ENCODE peak calls at places on chromosomes 7 and 10, in seven cellular contexts. G is uterus; K is AG08395; Q is adrenal gland; Z is H1; Y is CD4-positive, alpha-beta memory T cell; L is activated effector memory CD4-positive, alpha-beta T cell treated with anti-CD3 and anti-CD28 coated beads, Interleukin-2, amount 50 U/mL, for 16 hours. R is an unnamed sample.

GRCh38 chr7:106129291-106129690 is 17.2 kb upstream of the SYPL1 start:
- DNase-seq in K (no peak), Q (no peak), G (no peak), Y (no peak), Z (no peak), L (no peak), R (no peak)

GRCh38 chr7:151129882-151130591 is 37.5 kb downstream of the GBX1 start:
- DNase-seq in L (no peak), Y (no peak), Z (no peak), G (no peak), K (no peak), Q (no peak), R (no peak)

GRCh38 chr7:129925416-129926002 is 27.3 kb downstream of the UBE2H start:
- DNase-seq in K (peak; percentile 38), G (peak; percentile 57), Q (no peak), L (no peak), Z (peak; percentile 32), Y (no peak), R (no peak)

GRCh38 chr7:154947604-154948003 is 55.3 kb downstream of the PAXIP1 start:
- DNase-seq in K (no peak), Y (no peak), G (no peak), Z (no peak), L (no peak), Q (no peak), R (no peak)

GRCh38 chr7:108270385-108270784 is 140.2 kb upstream of the LAMB4 start:
- DNase-seq in Q (no peak), Z (no peak), Y (no peak), G (no peak), L (no peak), K (no peak), R (no peak)

GRCh38 chr10:94412439-94412838 is 10.1 kb downstream of the TBC1D12 start:
- DNase-seq in Z (no peak), L (no peak), Y (no peak), K (peak; percentile 4), G (no peak), Q (no peak), R (no peak)

GRCh38 chr7:28517606-28518005 is 105.3 kb downstream of the CREB5 start:
- DNase-seq in Y (no peak), K (no peak), Q (no peak), Z (no peak), L (no peak), G (no peak), R (no peak)

GRCh38 chr7:43164757-43165156 is 52.3 kb downstream of the HECW1 start:
- DNase-seq in Q (peak; percentile 66), L (no peak), Z (no peak), G (no peak), Y (no peak), K (peak; percentile 92), R (no peak)

GRCh38 chr7:21355406-21355874 is 72.4 kb upstream of the SP4 start:
- DNase-seq in K (no peak), Y (peak; percentile 75), G (no peak), Q (no peak), Z (no peak), L (peak; percentile 78), R (peak; percentile 58)

GRCh38 chr10:32911285-32912016 is 46.6 kb downstream of the ITGB1 start:
- DNase-seq in Q (no peak), Z (no peak), Y (no peak), K (no peak), L (no peak), G (no peak), R (no peak)

GRCh38 chr7:24456526-24457214 is 116.6 kb upstream of the PALS2 start:
- DNase-seq in Y (no peak), Q (no peak), Z (no peak), K (no peak), L (no peak), G (no peak), R (no peak)

GRCh38 chr10:16910795-16911164 is 93.6 kb upstream of the RSU1 start:
- DNase-seq in G (no peak), Z (no peak), L (no peak), Q (no peak), K (no peak), Y (no peak), R (no peak)

GRCh38 chr10:1362589-1363465 is 306.6 kb downstream of the WDR37 start:
- DNase-seq in Z (no peak), G (no peak), L (no peak), Q (no peak), Y (no peak), K (no peak), R (no peak)

GRCh38 chr10:12975906-12976305 is 25.6 kb downstream of the CCDC3 start:
- DNase-seq in G (no peak), Q (no peak), L (no peak), Y (no peak), Z (no peak), K (no peak), R (no peak)

GRCh38 chr10:110912374-110912773 is 6.6 kb downstream of the BBIP1 start:
- DNase-seq in Y (no peak), Z (no peak), K (peak; percentile 52), Q (no peak), L (no peak), G (no peak), R (no peak)

GRCh38 chr10:133127291-133128125 is 32.5 kb upstream of the KNDC1 start:
- DNase-seq in K (no peak), Q (no peak), Y (peak; percentile 12), Z (peak; percentile 88), G (no peak), L (peak; percentile 79), R (peak; percentile 68)

GRCh38 chr7:15874774-15875173 is 188.3 kb upstream of the MEOX2 start:
- DNase-seq in G (no peak), Y (no peak), K (no peak), Q (no peak), Z (no peak), L (no peak), R (no peak)

GRCh38 chr7:116340201-116340847 is 130.0 kb downstream of the TES start:
- DNase-seq in Q (no peak), Z (no peak), Y (no peak), G (no peak), L (no peak), K (no peak), R (no peak)

GRCh38 chr10:110901954-110902819 is 16.8 kb downstream of the BBIP1 start:
- DNase-seq in Y (no peak), G (peak; percentile 55), L (peak; percentile 72), Q (no peak), K (peak; percentile 47), Z (no peak), R (no peak)

GRCh38 chr10:61342817-61343572 is 110.2 kb downstream of the TMEM26 start:
- DNase-seq in K (no peak), Y (peak; percentile 12), G (no peak), Q (no peak), Z (no peak), L (no peak), R (no peak)

GRCh38 chr10:58414270-58415041 is 29.2 kb downstream of the TFAM start:
- DNase-seq in K (peak; percentile 74), Q (no peak), G (no peak), Z (no peak), Y (no peak), L (no peak), R (no peak)

GRCh38 chr7:33334349-33334748 is 205.0 kb downstream of the BBS9 start:
- DNase-seq in Y (no peak), Q (no peak), K (no peak), Z (no peak), G (no peak), L (no peak), R (peak; percentile 2)

GRCh38 chr10:97667462-97667861 is 19.6 kb downstream of the AVPI1 start:
- DNase-seq in Q (no peak), Z (no peak), G (no peak), Y (no peak), L (no peak), K (no peak), R (no peak)

GRCh38 chr7:45872116-45873034 is 507 bp downstream of the CCDC201 start:
- DNase-seq in Y (no peak), Q (no peak), Z (peak; percentile 69), L (no peak), G (no peak), K (no peak), R (peak; percentile 20)

GRCh38 chr10:124213881-124214523 is 120.6 kb upstream of the CHST15 start:
- DNase-seq in K (no peak), Z (no peak), Y (no peak), G (no peak), Q (no peak), L (no peak), R (no peak)

GRCh38 chr10:72694476-72695369 is 2.8 kb downstream of the MCU start:
- DNase-seq in Q (peak; percentile 16), K (peak; percentile 40), Y (no peak), Z (no peak), G (peak; percentile 31), L (no peak), R (peak; percentile 33)

GRCh38 chr10:100808851-100809250 is 63.5 kb downstream of the PAX2 start:
- DNase-seq in Y (no peak), K (no peak), G (no peak), Q (no peak), L (peak; percentile 43), Z (no peak), R (no peak)

GRCh38 chr7:30136339-30136738 is 1.6 kb downstream of the MTURN start:
- DNase-seq in Z (peak; percentile 52), Y (no peak), Q (no peak), K (no peak), L (no peak), G (no peak), R (no peak)

GRCh38 chr10:13803566-13804554 is 217.1 kb downstream of the PRPF18 start:
- DNase-seq in Q (no peak), Z (no peak), G (no peak), L (no peak), Y (no peak), K (no peak), R (no peak)

GRCh38 chr7:17598846-17599245 is 300.4 kb downstream of the AHR start:
- DNase-seq in Y (no peak), Z (no peak), Q (no peak), G (no peak), L (no peak), K (no peak), R (no peak)

GRCh38 chr7:117682681-117683385 is 190.4 kb downstream of the CTTNBP2 start:
- DNase-seq in Y (no peak), K (no peak), G (peak; percentile 18), Z (no peak), Q (peak; percentile 17), L (no peak), R (no peak)

GRCh38 chr10:8628351-8628750 is 573.9 kb downstream of the GATA3 start:
- DNase-seq in Z (no peak), Q (no peak), G (no peak), Y (no peak), L (no peak), K (no peak), R (no peak)

GRCh38 chr7:52463341-52463740 is 572.1 kb upstream of the POM121L12 start:
- DNase-seq in Z (no peak), G (no peak), Q (no peak), L (no peak), Y (no peak), K (no peak), R (no peak)

GRCh38 chr7:111012799-111013675 is 77.9 kb upstream of the LRRN3 start:
- DNase-seq in L (peak; percentile 66), K (no peak), Z (no peak), Q (no peak), Y (peak; percentile 47), G (no peak), R (no peak)

GRCh38 chr10:26391701-26392695 is 46.1 kb upstream of the APBB1IP start:
- DNase-seq in K (no peak), Y (no peak), Z (peak; percentile 59), G (no peak), L (no peak), Q (no peak), R (peak; percentile 32)

GRCh38 chr10:20970044-20970443 is 72.9 kb upstream of the NEBL start:
- DNase-seq in G (no peak), Z (no peak), Y (no peak), K (peak; percentile 9), Q (no peak), L (no peak), R (peak; percentile 27)